ENCODE peak calls at places on chromosomes 1 and 21, in seven cellular contexts. One of them, this sample, is unnamed.

GRCh38 chr1:115170972-115171392 is 81.7 kb upstream of the TSPAN2 start:
- DNase-seq in right lobe of liver: no peak
- DNase-seq in ovary: no peak
- DNase-seq in stomach: no peak
- DNase-seq in HepG2: no peak
- DNase-seq in heart left ventricle: no peak
- DNase-seq in lower leg skin: no peak
- DNase-seq in this sample: no peak

GRCh38 chr1:55428944-55429931 is 214.1 kb upstream of the USP24 start:
- DNase-seq in ovary: no peak
- DNase-seq in right lobe of liver: no peak
- DNase-seq in heart left ventricle: no peak
- DNase-seq in lower leg skin: no peak
- DNase-seq in stomach: peak; percentile 69
- DNase-seq in HepG2: peak; percentile 100
- DNase-seq in this sample: no peak

GRCh38 chr1:156004843-156005593 is 15.7 kb downstream of the SSR2 start:
- DNase-seq in stomach: peak; percentile 57
- DNase-seq in heart left ventricle: no peak
- DNase-seq in ovary: no peak
- DNase-seq in lower leg skin: no peak
- DNase-seq in HepG2: no peak
- DNase-seq in right lobe of liver: no peak
- DNase-seq in this sample: no peak

GRCh38 chr1:1621682-1622577 is 6.6 kb downstream of the MIB2 start:
- DNase-seq in stomach: no peak
- DNase-seq in right lobe of liver: no peak
- DNase-seq in HepG2: no peak
- DNase-seq in lower leg skin: no peak
- DNase-seq in ovary: no peak
- DNase-seq in heart left ventricle: peak; percentile 27
- DNase-seq in this sample: no peak

GRCh38 chr1:100188617-100189016 is 10.6 kb upstream of the LRRC39 start:
- DNase-seq in lower leg skin: no peak
- DNase-seq in ovary: no peak
- DNase-seq in heart left ventricle: peak; percentile 39
- DNase-seq in HepG2: no peak
- DNase-seq in stomach: no peak
- DNase-seq in right lobe of liver: no peak
- DNase-seq in this sample: no peak

GRCh38 chr1:18972991-18973390 is 16.5 kb upstream of the IFFO2 start:
- DNase-seq in right lobe of liver: no peak
- DNase-seq in stomach: no peak
- DNase-seq in ovary: no peak
- DNase-seq in HepG2: no peak
- DNase-seq in heart left ventricle: no peak
- DNase-seq in lower leg skin: peak; percentile 43
- DNase-seq in this sample: no peak

GRCh38 chr21:44485254-44485793 is 30.0 kb downstream of the LRRC3 start:
- DNase-seq in ovary: peak; percentile 43
- DNase-seq in heart left ventricle: no peak
- DNase-seq in right lobe of liver: peak; percentile 77
- DNase-seq in stomach: no peak
- DNase-seq in HepG2: no peak
- DNase-seq in lower leg skin: no peak
- DNase-seq in this sample: no peak

GRCh38 chr1:209435654-209436566 is 147.6 kb upstream of the CAMK1G start:
- DNase-seq in ovary: peak; percentile 37
- DNase-seq in HepG2: peak; percentile 33
- DNase-seq in right lobe of liver: peak; percentile 62
- DNase-seq in heart left ventricle: peak; percentile 55
- DNase-seq in stomach: peak; percentile 50
- DNase-seq in lower leg skin: peak; percentile 93
- DNase-seq in this sample: no peak

GRCh38 chr1:155086182-155086741 is 7.6 kb downstream of the EFNA3 start:
- DNase-seq in HepG2: no peak
- DNase-seq in stomach: peak; percentile 75
- DNase-seq in lower leg skin: peak; percentile 96
- DNase-seq in ovary: peak; percentile 83
- DNase-seq in right lobe of liver: peak; percentile 75
- DNase-seq in heart left ventricle: peak; percentile 62
- DNase-seq in this sample: peak; percentile 89

GRCh38 chr1:31727195-31727594 is 23.4 kb upstream of the COL16A1 start:
- DNase-seq in stomach: no peak
- DNase-seq in heart left ventricle: no peak
- DNase-seq in ovary: no peak
- DNase-seq in lower leg skin: no peak
- DNase-seq in right lobe of liver: no peak
- DNase-seq in HepG2: no peak
- DNase-seq in this sample: no peak

GRCh38 chr21:26422138-26422537 is 150.9 kb downstream of the CYYR1 start:
- DNase-seq in stomach: no peak
- DNase-seq in ovary: no peak
- DNase-seq in lower leg skin: no peak
- DNase-seq in right lobe of liver: no peak
- DNase-seq in HepG2: no peak
- DNase-seq in heart left ventricle: no peak
- DNase-seq in this sample: no peak

GRCh38 chr1:214525535-214526019 is 25.8 kb downstream of the PTPN14 start:
- DNase-seq in heart left ventricle: no peak
- DNase-seq in ovary: no peak
- DNase-seq in right lobe of liver: no peak
- DNase-seq in lower leg skin: no peak
- DNase-seq in HepG2: no peak
- DNase-seq in stomach: no peak
- DNase-seq in this sample: no peak

GRCh38 chr1:36664564-36665287 is 182.0 kb upstream of the CSF3R start:
- DNase-seq in heart left ventricle: no peak
- DNase-seq in lower leg skin: peak; percentile 74
- DNase-seq in ovary: no peak
- DNase-seq in right lobe of liver: no peak
- DNase-seq in stomach: no peak
- DNase-seq in HepG2: no peak
- DNase-seq in this sample: no peak

GRCh38 chr1:161193561-161194235 is 5.2 kb downstream of the ADAMTS4 start:
- DNase-seq in lower leg skin: no peak
- DNase-seq in right lobe of liver: peak; percentile 94
- DNase-seq in heart left ventricle: no peak
- DNase-seq in HepG2: no peak
- DNase-seq in stomach: peak; percentile 57
- DNase-seq in ovary: no peak
- DNase-seq in this sample: no peak

GRCh38 chr1:12618661-12619395 is 818 bp upstream of the DHRS3 start:
- DNase-seq in stomach: peak; percentile 65
- DNase-seq in lower leg skin: peak; percentile 95
- DNase-seq in right lobe of liver: peak; percentile 82
- DNase-seq in HepG2: peak; percentile 97
- DNase-seq in ovary: peak; percentile 75
- DNase-seq in heart left ventricle: peak; percentile 84
- DNase-seq in this sample: peak; percentile 89
- TF ChIP-seq POLR2A in stomach: no peak
- TF ChIP-seq POLR2A in lower leg skin: no peak
- TF ChIP-seq POLR2A in right lobe of liver: peak; percentile 59
- TF ChIP-seq POLR2A in HepG2: peak; percentile 93
- TF ChIP-seq POLR2A in ovary: peak; percentile 8
- TF ChIP-seq POLR2A in heart left ventricle: peak; percentile 76
- TF ChIP-seq POLR2A in this sample: peak; percentile 6

GRCh38 chr1:201894343-201895119 is 5.8 kb downstream of the SHISA4 start:
- DNase-seq in HepG2: no peak
- DNase-seq in right lobe of liver: no peak
- DNase-seq in heart left ventricle: no peak
- DNase-seq in lower leg skin: no peak
- DNase-seq in stomach: no peak
- DNase-seq in ovary: no peak
- DNase-seq in this sample: no peak

GRCh38 chr1:201896951-201897391 is 8.3 kb downstream of the SHISA4 start:
- DNase-seq in right lobe of liver: no peak
- DNase-seq in HepG2: no peak
- DNase-seq in stomach: no peak
- DNase-seq in lower leg skin: no peak
- DNase-seq in heart left ventricle: peak; percentile 80
- DNase-seq in ovary: no peak
- DNase-seq in this sample: no peak

GRCh38 chr1:201898240-201898894 is 9.7 kb downstream of the SHISA4 start:
- DNase-seq in lower leg skin: no peak
- DNase-seq in ovary: no peak
- DNase-seq in stomach: no peak
- DNase-seq in heart left ventricle: peak; percentile 17
- DNase-seq in HepG2: no peak
- DNase-seq in right lobe of liver: no peak
- DNase-seq in this sample: no peak

GRCh38 chr1:201895120-201895665 is 6.5 kb downstream of the SHISA4 start:
- DNase-seq in right lobe of liver: no peak
- DNase-seq in lower leg skin: no peak
- DNase-seq in HepG2: no peak
- DNase-seq in heart left ventricle: no peak
- DNase-seq in ovary: no peak
- DNase-seq in stomach: no peak
- DNase-seq in this sample: no peak

GRCh38 chr1:201895913-201896807 is 7.5 kb downstream of the SHISA4 start:
- DNase-seq in right lobe of liver: peak; percentile 85
- DNase-seq in heart left ventricle: peak; percentile 92
- DNase-seq in stomach: peak; percentile 89
- DNase-seq in HepG2: peak; percentile 78
- DNase-seq in ovary: peak; percentile 95
- DNase-seq in lower leg skin: peak; percentile 97
- DNase-seq in this sample: peak; percentile 94
- TF ChIP-seq POLR2A in right lobe of liver: no peak
- TF ChIP-seq POLR2A in heart left ventricle: no peak
- TF ChIP-seq POLR2A in stomach: no peak
- TF ChIP-seq POLR2A in HepG2: no peak
- TF ChIP-seq POLR2A in ovary: peak; percentile 24
- TF ChIP-seq POLR2A in lower leg skin: no peak
- TF ChIP-seq POLR2A in this sample: peak; percentile 10

GRCh38 chr1:44328767-44329416 is 26.2 kb downstream of the ERI3 start:
- DNase-seq in lower leg skin: no peak
- DNase-seq in right lobe of liver: no peak
- DNase-seq in HepG2: no peak
- DNase-seq in stomach: no peak
- DNase-seq in heart left ventricle: no peak
- DNase-seq in ovary: no peak
- DNase-seq in this sample: no peak
- TF ChIP-seq POLR2A in lower leg skin: no peak
- TF ChIP-seq POLR2A in right lobe of liver: no peak
- TF ChIP-seq POLR2A in HepG2: no peak
- TF ChIP-seq POLR2A in stomach: no peak
- TF ChIP-seq POLR2A in heart left ventricle: no peak
- TF ChIP-seq POLR2A in ovary: no peak
- TF ChIP-seq POLR2A in this sample: no peak

DNA sequence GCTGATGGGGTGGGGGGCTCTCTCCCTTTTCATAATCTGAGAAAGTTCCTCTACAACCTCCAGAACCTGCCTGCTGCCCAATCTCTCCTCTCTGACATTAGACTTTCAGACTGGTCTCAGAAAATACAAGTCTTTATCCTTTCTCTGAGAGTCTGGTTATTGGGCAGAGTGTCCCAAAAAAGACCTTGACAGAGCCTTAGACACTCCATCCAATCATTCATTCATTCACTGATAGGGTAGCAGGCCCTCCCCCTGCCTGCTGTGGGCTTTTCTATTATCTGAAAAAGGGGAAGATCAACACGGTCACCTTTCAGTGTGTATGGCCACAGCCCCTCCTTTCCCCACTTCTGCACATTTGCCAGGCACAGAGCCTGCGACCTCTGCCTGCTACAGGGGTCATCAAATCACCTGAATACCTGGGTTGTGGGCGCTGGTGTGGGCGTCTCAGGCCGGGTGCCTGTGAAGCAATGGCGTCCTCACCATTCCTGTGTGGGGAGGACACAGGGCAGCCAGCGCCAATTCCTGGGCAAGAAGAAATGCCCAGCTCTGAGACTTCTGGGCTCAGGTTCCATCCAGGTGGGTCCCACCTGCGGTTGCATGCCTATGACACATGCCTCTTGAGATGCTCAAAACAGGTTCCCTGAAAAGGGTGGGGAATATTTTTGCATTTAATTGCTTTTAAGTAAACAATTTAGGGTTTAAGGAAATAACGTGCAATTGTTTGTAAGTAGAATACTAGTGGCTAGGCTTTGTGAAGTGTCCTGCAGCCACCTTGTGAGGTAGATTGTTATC is 52.8 kb downstream of the ELK4 start:
- DNase-seq in ovary: no peak
- DNase-seq in stomach: no peak
- DNase-seq in lower leg skin: peak; percentile 67
- DNase-seq in HepG2: no peak
- DNase-seq in heart left ventricle: no peak
- DNase-seq in right lobe of liver: peak; percentile 36
- DNase-seq in this sample: no peak
- TF ChIP-seq POLR2A in ovary: no peak
- TF ChIP-seq POLR2A in stomach: no peak
- TF ChIP-seq POLR2A in lower leg skin: no peak
- TF ChIP-seq POLR2A in HepG2: no peak
- TF ChIP-seq POLR2A in heart left ventricle: no peak
- TF ChIP-seq POLR2A in right lobe of liver: no peak
- TF ChIP-seq POLR2A in this sample: no peak

DNA sequence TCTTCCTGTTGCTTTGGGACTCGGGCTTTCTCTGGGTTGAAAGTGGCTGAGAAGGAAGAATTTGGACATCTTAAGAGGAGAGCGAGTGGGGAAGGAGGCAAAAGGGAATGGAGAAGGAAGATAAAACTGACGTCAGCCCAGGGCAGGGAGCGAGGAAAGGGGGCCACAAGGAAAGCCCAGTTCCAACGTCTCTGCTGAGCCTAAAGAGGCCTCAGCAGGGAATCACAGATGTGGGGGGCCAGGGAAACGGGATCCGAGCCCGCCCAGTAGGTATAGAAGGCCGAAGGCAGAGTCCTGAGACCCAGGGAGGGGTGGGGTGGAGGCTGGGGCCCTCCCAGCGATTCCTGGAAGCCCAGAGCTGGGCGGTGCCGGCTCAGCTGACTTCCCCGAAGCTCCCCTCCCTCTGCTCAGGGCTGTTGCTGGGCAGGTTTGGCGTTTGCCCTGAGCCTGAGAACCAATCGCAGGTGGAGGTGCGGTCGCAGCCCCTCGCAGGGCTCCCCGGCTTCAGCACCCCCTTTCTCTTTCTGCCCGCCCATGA is 12.7 kb downstream of the ADAMTSL4 start:
- DNase-seq in ovary: peak; percentile 91
- DNase-seq in HepG2: peak; percentile 77
- DNase-seq in right lobe of liver: peak; percentile 96
- DNase-seq in lower leg skin: peak; percentile 99
- DNase-seq in stomach: peak; percentile 95
- DNase-seq in heart left ventricle: peak; percentile 97
- DNase-seq in this sample: peak; percentile 95
- TF ChIP-seq POLR2A in ovary: peak; percentile 29
- TF ChIP-seq POLR2A in HepG2: peak; percentile 46
- TF ChIP-seq POLR2A in right lobe of liver: no peak
- TF ChIP-seq POLR2A in lower leg skin: no peak
- TF ChIP-seq POLR2A in stomach: no peak
- TF ChIP-seq POLR2A in heart left ventricle: no peak
- TF ChIP-seq POLR2A in this sample: peak; percentile 4